ENCODE peak calls at places on chromosome 9, in eight cellular contexts. R is aorta, X is stomach, P is hepatocyte, B is dorsolateral prefrontal cortex, L is left lung, N is heart left ventricle, M is adrenal gland. Q is an unnamed sample. For H3K27me3, the result is how much of the 10 kb centered on the place peaks cover.

GRCh38 chr9:98575379-98576346 is 133.1 kb downstream of the GABBR2 start:
- DNase-seq in R (no peak), X (peak), P (no peak), B (no peak), L (no peak), N (no peak), M (no peak), Q (no peak)

GRCh38 chr9:114288233-114289051 is 34.5 kb upstream of the ORM1 start:
- DNase-seq in R (peak), X (peak), P (no peak), B (peak), L (peak), N (peak), M (peak), Q (peak)

GRCh38 chr9:22307013-22307711 is 139.5 kb upstream of the DMRTA1 start:
- DNase-seq in R (no peak), X (peak), P (peak), B (no peak), L (no peak), N (no peak), M (peak), Q (no peak)

GRCh38 chr9:92752812-92753404 is 11.7 kb downstream of the BICD2 start:
- DNase-seq in R (no peak), X (no peak), P (no peak), B (no peak), L (no peak), N (no peak), M (no peak), Q (no peak)

GRCh38 chr9:114098021-114098659 is 952 bp downstream of the KIF12 start:
- DNase-seq in R (no peak), X (peak), P (peak), B (no peak), L (peak), N (no peak), M (no peak), Q (no peak)

GRCh38 chr9:22136446-22137140 is 127.5 kb upstream of the CDKN2B start:
- DNase-seq in R (no peak), X (no peak), P (no peak), B (no peak), L (no peak), N (no peak), M (no peak), Q (no peak)

GRCh38 chr9:93218161-93218560 is 34.2 kb downstream of the WNK2 start:
- DNase-seq in R (no peak), X (no peak), P (no peak), B (no peak), L (peak), N (peak), M (no peak), Q (no peak)

GRCh38 chr9:70083429-70083828 is 39.8 kb downstream of the MAMDC2 start:
- DNase-seq in R (no peak), X (no peak), P (no peak), B (no peak), L (no peak), N (no peak), M (no peak), Q (no peak)

GRCh38 chr9:38689678-38690077 is 30.3 kb downstream of the FAM240B start:
- DNase-seq in R (no peak), X (no peak), P (peak), B (no peak), L (no peak), N (no peak), M (no peak), Q (no peak)

GRCh38 chr9:81729141-81729540 is 39.8 kb upstream of the TLE1 start:
- DNase-seq in R (no peak), X (no peak), P (no peak), B (no peak), L (no peak), N (no peak), M (no peak), Q (no peak)

GRCh38 chr9:281753-282645 is 67.3 kb downstream of the DOCK8 start:
- DNase-seq in R (no peak), X (no peak), P (no peak), B (no peak), L (no peak), N (no peak), M (no peak), Q (no peak)

GRCh38 chr9:132078369-132079356 is 1.0 kb downstream of the MED27 start:
- DNase-seq in R (peak), X (no peak), P (peak), B (no peak), L (no peak), N (no peak), M (peak), Q (no peak)

GRCh38 chr9:69073103-69073502 is 37.6 kb downstream of the FXN start:
- DNase-seq in R (no peak), X (no peak), P (no peak), B (no peak), L (no peak), N (no peak), M (no peak), Q (no peak)

GRCh38 chr9:78215706-78216105 is 20.2 kb upstream of the CEP78 start:
- DNase-seq in R (no peak), X (no peak), P (no peak), B (no peak), L (no peak), N (no peak), M (no peak), Q (no peak)

GRCh38 chr9:105147095-105147871 is 97.2 kb upstream of the SLC44A1 start:
- DNase-seq in R (no peak), X (no peak), P (no peak), B (no peak), L (no peak), N (no peak), M (no peak), Q (no peak)

GRCh38 chr9:34463098-34463900 is 4.7 kb downstream of the DNAI1 start:
- DNase-seq in R (peak), X (no peak), P (no peak), B (no peak), L (no peak), N (no peak), M (peak), Q (no peak)

GRCh38 chr9:114205171-114206015 is 50.1 kb downstream of the COL27A1 start:
- DNase-seq in R (peak), X (no peak), P (no peak), B (peak), L (peak), N (no peak), M (no peak), Q (peak)

GRCh38 chr9:131960805-131961495 is 118.7 kb downstream of the MED27 start:
- DNase-seq in R (no peak), X (no peak), P (no peak), B (peak), L (no peak), N (no peak), M (no peak), Q (no peak)

GRCh38 chr9:69027355-69028097 is 8.0 kb upstream of the FXN start:
- DNase-seq in R (no peak), X (no peak), P (peak), B (no peak), L (no peak), N (no peak), M (peak), Q (no peak)

GRCh38 chr9:14715102-14715501 is 7.4 kb downstream of the CER1 start:
- DNase-seq in R (no peak), X (no peak), P (no peak), B (no peak), L (no peak), N (no peak), M (no peak), Q (no peak)

GRCh38 chr9:78806492-78807160 is 509.7 kb downstream of the PSAT1 start:
- DNase-seq in R (no peak), X (no peak), P (no peak), B (no peak), L (no peak), N (no peak), M (no peak), Q (no peak)

GRCh38 chr9:3825724-3826123 is 299.9 kb upstream of the RFX3 start:
- DNase-seq in R (no peak), X (no peak), P (no peak), B (no peak), L (no peak), N (no peak), M (no peak), Q (no peak)

GRCh38 chr9:95880011-95880690 is 4.7 kb downstream of the ERCC6L2 start:
- DNase-seq in R (no peak), X (no peak), P (peak), B (no peak), L (no peak), N (no peak), M (no peak), Q (no peak)

GRCh38 chr9:112925058-112925641 is 34.5 kb upstream of the SLC46A2 start:
- DNase-seq in R (no peak), X (no peak), P (peak), B (no peak), L (no peak), N (no peak), M (no peak), Q (no peak)

GRCh38 chr9:6126377-6126776 is 89.2 kb upstream of the IL33 start:
- DNase-seq in R (no peak), X (no peak), P (no peak), B (no peak), L (no peak), N (no peak), M (no peak), Q (no peak)

GRCh38 chr9:86721843-86722705 is 225.2 kb downstream of the GAS1 start:
- DNase-seq in R (peak), X (no peak), P (peak), B (no peak), L (no peak), N (peak), M (no peak), Q (peak)

GRCh38 chr9:33249983-33250382 is 10.0 kb downstream of the SPINK4 start:
- DNase-seq in R (no peak), X (no peak), P (no peak), B (no peak), L (no peak), N (no peak), M (no peak), Q (no peak)

GRCh38 chr9:121744002-121744686 is 92.7 kb downstream of the DAB2IP start:
- DNase-seq in R (no peak), X (peak), P (peak), B (peak), L (no peak), N (peak), M (peak), Q (peak)

GRCh38 chr9:93682155-93682968 is 106.0 kb downstream of the PHF2 start:
- DNase-seq in R (peak), X (peak), P (peak), B (peak), L (peak), N (peak), M (peak), Q (peak)

GRCh38 chr9:100426532-100427365 is at the start of gene MSANTD3:
- DNase-seq in R (peak), X (peak), P (peak), B (peak), L (peak), N (peak), M (peak), Q (peak)

GRCh38 chr9:95980262-95981125 is 105.0 kb downstream of the ERCC6L2 start:
- DNase-seq in R (no peak), X (no peak), P (no peak), B (no peak), L (no peak), N (no peak), M (no peak), Q (no peak)

GRCh38 chr9:806285-807156 is 35.0 kb upstream of the DMRT1 start:
- DNase-seq in R (no peak), X (no peak), P (peak), B (no peak), L (no peak), N (no peak), M (no peak), Q (no peak)

GRCh38 chr9:133849076-133849670 is 111.0 kb upstream of the SARDH start:
- DNase-seq in R (no peak), X (no peak), P (no peak), B (no peak), L (peak), N (no peak), M (no peak), Q (no peak)
- H3K27me3 ChIP-seq in R (under half), X (under half), P (under half), B (under half), L (under half), N (under half), M (under half), Q (under half)

GRCh38 chr9:123346026-123346425 is 10.0 kb upstream of the CRB2 start:
- DNase-seq in R (no peak), X (no peak), P (no peak), B (no peak), L (peak), N (no peak), M (no peak), Q (no peak)

GRCh38 chr9:123348317-123348992 is 7.5 kb upstream of the CRB2 start:
- DNase-seq in R (no peak), X (no peak), P (no peak), B (no peak), L (peak), N (no peak), M (no peak), Q (no peak)

GRCh38 chr9:123349033-123349432 is 7.0 kb upstream of the CRB2 start:
- DNase-seq in R (no peak), X (no peak), P (no peak), B (no peak), L (no peak), N (no peak), M (no peak), Q (no peak)

GRCh38 chr9:123346826-123347225 is 9.2 kb upstream of the CRB2 start:
- DNase-seq in R (no peak), X (no peak), P (no peak), B (no peak), L (no peak), N (no peak), M (no peak), Q (no peak)

GRCh38 chr9:123347289-123348060 is 8.5 kb upstream of the CRB2 start:
- DNase-seq in R (no peak), X (no peak), P (no peak), B (no peak), L (peak), N (no peak), M (no peak), Q (no peak)
- H3K4me3 ChIP-seq in R (no peak), X (no peak), P (no peak), B (no peak), L (no peak), N (no peak), M (no peak), Q (no peak)

GRCh38 chr9:126641118-126641851 is 27.6 kb downstream of the LMX1B start:
- DNase-seq in R (no peak), X (no peak), P (no peak), B (no peak), L (no peak), N (no peak), M (no peak), Q (no peak)

GRCh38 chr9:126642009-126642744 is 28.4 kb downstream of the LMX1B start:
- DNase-seq in R (no peak), X (no peak), P (no peak), B (no peak), L (no peak), N (no peak), M (no peak), Q (no peak)

GRCh38 chr9:126642839-126643238 is 29.1 kb downstream of the LMX1B start:
- DNase-seq in R (no peak), X (no peak), P (no peak), B (no peak), L (no peak), N (no peak), M (no peak), Q (no peak)

GRCh38 chr9:126646162-126646561 is 32.4 kb downstream of the LMX1B start:
- DNase-seq in R (no peak), X (no peak), P (no peak), B (no peak), L (no peak), N (no peak), M (no peak), Q (no peak)

DNA sequence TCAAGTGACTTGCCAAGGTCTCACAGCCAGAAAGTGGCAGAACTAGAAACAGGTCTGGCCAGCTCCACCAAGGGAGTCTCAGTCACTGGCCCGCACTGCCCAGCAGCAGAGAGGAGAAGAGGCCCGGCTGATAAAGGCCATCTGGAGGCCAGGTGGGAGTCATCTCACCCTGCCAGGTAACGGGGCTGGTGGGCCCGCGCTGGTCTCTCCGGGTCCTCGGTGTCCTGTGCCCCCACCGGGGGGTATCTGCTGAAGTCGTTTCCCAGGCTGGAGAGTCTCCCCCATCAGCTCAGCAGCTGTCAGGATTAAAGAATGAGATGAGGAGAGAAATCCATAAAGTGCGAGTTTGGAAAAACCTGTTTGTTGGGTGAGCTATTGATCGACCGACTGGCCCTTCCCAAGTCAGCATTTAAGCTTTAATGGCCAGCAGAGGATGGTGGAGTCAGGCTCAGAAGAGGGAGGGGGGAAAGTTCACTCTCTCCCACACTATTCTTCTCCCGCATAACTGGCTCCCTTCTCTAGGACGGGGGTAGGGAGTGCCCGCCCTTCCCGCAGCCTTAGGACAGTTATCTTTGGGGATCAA is 30.3 kb downstream of the LMX1B start:
- DNase-seq in R (no peak), X (no peak), P (no peak), B (no peak), L (no peak), N (no peak), M (no peak), Q (no peak)
- H3K27me3 ChIP-seq in R (under half), X (under half), P (half or more), B (under half), L (under half), N (half or more), M (under half), Q (half or more)

GRCh38 chr9:13053504-13053903 is 226.0 kb downstream of the MPDZ start:
- DNase-seq in R (no peak), X (no peak), P (no peak), B (no peak), L (no peak), N (no peak), M (no peak), Q (no peak)
- H3K4me3 ChIP-seq in R (no peak), X (no peak), P (no peak), B (no peak), L (no peak), N (no peak), M (no peak), Q (no peak)

GRCh38 chr9:133656211-133657119 is 20.3 kb downstream of the DBH start:
- DNase-seq in R (no peak), X (no peak), P (no peak), B (no peak), L (no peak), N (no peak), M (no peak), Q (no peak)

GRCh38 chr9:133654736-133655657 is 18.8 kb downstream of the DBH start:
- DNase-seq in R (no peak), X (no peak), P (no peak), B (no peak), L (no peak), N (no peak), M (no peak), Q (no peak)

GRCh38 chr9:133655701-133656100 is 19.5 kb downstream of the DBH start:
- DNase-seq in R (no peak), X (no peak), P (no peak), B (no peak), L (no peak), N (no peak), M (no peak), Q (no peak)

GRCh38 chr9:133658442-133659431 is 22.6 kb downstream of the DBH start:
- DNase-seq in R (peak), X (peak), P (peak), B (no peak), L (no peak), N (peak), M (peak), Q (no peak)

GRCh38 chr9:133657120-133657661 is 21.0 kb downstream of the DBH start:
- DNase-seq in R (no peak), X (no peak), P (no peak), B (no peak), L (no peak), N (no peak), M (peak), Q (no peak)
- H3K27me3 ChIP-seq in R (under half), X (under half), P (under half), B (under half), L (under half), N (half or more), M (under half), Q (under half)

Q was measured in tibial artery.